ENCODE peak calls at places on chromosomes 13 and 19, in nine cellular contexts. T is AG09309; B is effector memory CD4-positive, alpha-beta T cell; Q is foreskin fibroblast; K is transverse colon; L is body of pancreas; G is dorsolateral prefrontal cortex; U is ascending aorta; X is neuronal stem cell. S is an unnamed sample.

GRCh38 chr19:29583196-29584006 is 22.7 kb upstream of the POP4 start:
- DNase-seq in G (no peak), Q (no peak), B (no peak), X (no peak), T (no peak), U (no peak), L (no peak), K (no peak), S (no peak)

GRCh38 chr13:78787189-78787588 is 128.2 kb upstream of the OBI1 start:
- DNase-seq in K (no peak), X (no peak), L (no peak), B (no peak), Q (no peak), U (no peak), G (no peak), T (no peak), S (no peak)

GRCh38 chr13:80132741-80133601 is 208.0 kb downstream of the SPRY2 start:
- DNase-seq in T (no peak), Q (peak; percentile 64), X (no peak), G (peak; percentile 52), B (no peak), K (peak; percentile 77), L (peak; percentile 64), U (peak; percentile 86), S (peak; percentile 45)

GRCh38 chr19:2150794-2151338 is 500 bp downstream of the AP3D1 start:
- DNase-seq in K (peak; percentile 35), X (no peak), L (peak; percentile 32), G (no peak), T (no peak), U (no peak), B (no peak), Q (no peak), S (no peak)

GRCh38 chr19:33703821-33704220 is 82.1 kb downstream of the CHST8 start:
- DNase-seq in U (no peak), Q (no peak), B (no peak), K (no peak), L (no peak), G (no peak), X (no peak), T (no peak), S (no peak)

GRCh38 chr19:10027158-10027997 is 14.1 kb downstream of the RDH8 start:
- DNase-seq in X (peak; percentile 91), L (peak; percentile 98), K (peak; percentile 97), B (peak; percentile 74), G (peak; percentile 93), Q (peak; percentile 89), T (peak; percentile 72), U (peak; percentile 95), S (peak; percentile 83)

GRCh38 chr19:2477141-2477710 is 1.3 kb downstream of the GADD45B start:
- DNase-seq in X (no peak), L (peak; percentile 61), G (no peak), T (no peak), K (peak; percentile 73), Q (no peak), B (peak; percentile 20), U (peak; percentile 81), S (no peak)

GRCh38 chr19:341386-342127 is 3.0 kb downstream of the MIER2 start:
- DNase-seq in T (no peak), G (no peak), U (no peak), L (no peak), X (no peak), B (no peak), K (no peak), Q (no peak), S (no peak)

GRCh38 chr19:5913739-5914357 is at the start of gene CAPS:
- DNase-seq in G (no peak), Q (peak; percentile 63), U (peak; percentile 77), X (no peak), L (peak; percentile 84), K (peak; percentile 78), T (peak; percentile 53), B (no peak), S (no peak)

GRCh38 chr19:58229255-58229639 is 533 bp downstream of the ZNF544 start:
- DNase-seq in T (no peak), L (no peak), U (no peak), K (no peak), Q (peak; percentile 24), G (no peak), X (no peak), B (no peak), S (peak; percentile 3)

GRCh38 chr19:23075031-23075733 is 41.6 kb upstream of the ZNF730 start:
- DNase-seq in L (peak; percentile 46), G (peak; percentile 17), B (no peak), Q (peak; percentile 40), T (peak; percentile 16), X (peak; percentile 81), K (peak; percentile 19), U (peak; percentile 70), S (peak; percentile 33)

GRCh38 chr13:76522083-76522755 is 364.0 kb downstream of the KCTD12 start:
- DNase-seq in U (no peak), Q (no peak), L (no peak), X (no peak), T (no peak), K (no peak), G (no peak), B (no peak), S (no peak)

GRCh38 chr13:46687810-46688209 is 109.2 kb downstream of the ESD start:
- DNase-seq in X (no peak), Q (no peak), L (peak; percentile 26), G (no peak), T (no peak), K (no peak), B (no peak), U (no peak), S (no peak)

GRCh38 chr19:1837625-1838105 is 10.6 kb downstream of the REXO1 start:
- DNase-seq in B (peak; percentile 48), G (no peak), U (no peak), X (no peak), L (peak; percentile 46), T (no peak), K (peak; percentile 72), Q (no peak), S (no peak)

DNA sequence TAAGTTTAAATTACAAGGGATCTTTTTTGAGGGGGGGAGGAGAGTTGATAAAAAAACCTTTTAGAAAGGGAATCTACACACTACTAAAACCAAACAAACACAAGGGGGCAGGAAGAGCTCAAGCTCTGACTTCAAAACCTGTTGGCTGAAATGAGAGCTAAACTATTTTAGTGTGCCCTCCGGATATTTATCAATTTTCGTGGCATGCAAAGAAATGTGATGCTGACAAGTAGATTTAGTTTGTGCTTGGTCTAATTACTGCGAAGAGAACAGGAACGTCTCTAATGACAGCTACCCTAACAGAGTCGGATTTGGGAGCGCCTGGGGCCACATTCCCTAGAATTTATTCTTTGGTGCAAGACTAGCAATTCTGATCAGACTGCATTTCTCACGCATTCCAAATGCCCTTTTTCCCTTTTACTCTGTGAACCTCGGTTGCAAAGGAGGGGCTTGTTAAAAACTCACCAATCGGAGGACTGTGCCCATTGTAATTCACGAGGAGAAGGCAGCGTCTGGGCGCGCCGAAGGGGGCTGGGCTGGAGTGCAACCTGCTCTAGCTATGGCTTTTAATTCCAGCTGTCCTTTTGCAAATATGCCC is 804 bp upstream of the FREM2 start:
- DNase-seq in K (no peak), L (peak; percentile 49), B (no peak), Q (no peak), T (no peak), U (no peak), X (peak; percentile 56), G (no peak), S (no peak)
- H3K4me3 ChIP-seq in K (peak overlapping the region; percentile 35), L (peak overlapping the region; percentile 8), B (no peak overlapping the region), Q (no peak overlapping the region), T (no peak overlapping the region), U (peak overlapping the region; percentile 59), X (peak overlapping the region; percentile 64), G (peak overlapping the region; percentile 59), S (peak overlapping the region; percentile 25)

DNA sequence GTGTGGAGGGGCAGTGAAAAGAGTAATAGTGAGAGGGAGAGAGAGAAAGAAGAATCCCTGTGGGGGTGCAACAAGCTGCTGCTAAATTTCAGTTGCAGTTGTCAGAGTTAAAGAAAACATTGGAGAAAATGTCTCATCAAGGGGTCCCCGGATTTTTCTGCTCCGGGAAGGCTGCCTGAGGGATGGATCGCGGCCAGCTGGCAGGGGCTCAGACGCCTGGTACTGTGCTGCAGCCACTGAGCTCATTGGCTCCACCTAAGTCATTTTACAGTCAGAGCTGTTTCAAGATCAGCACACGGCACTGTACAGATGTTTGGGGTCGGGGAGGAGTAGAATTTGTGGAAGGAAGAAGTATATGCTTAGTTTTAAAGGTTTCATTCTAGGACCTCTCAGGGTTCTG is 106.2 kb downstream of the SHISA2 start:
- DNase-seq in K (no peak), B (no peak), L (peak; percentile 13), U (no peak), G (no peak), T (no peak), Q (no peak), X (no peak), S (peak; percentile 42)
- H3K4me3 ChIP-seq in K (no peak overlapping the region), B (no peak overlapping the region), L (no peak overlapping the region), U (no peak overlapping the region), G (no peak overlapping the region), T (no peak overlapping the region), Q (no peak overlapping the region), X (no peak overlapping the region), S (no peak overlapping the region)

GRCh38 chr19:49807888-49808675 is 5.0 kb downstream of the FUZ start:
- DNase-seq in X (no peak), Q (no peak), L (no peak), T (no peak), G (no peak), U (peak; percentile 63), K (no peak), B (no peak), S (no peak)

GRCh38 chr19:49809155-49809986 is 3.7 kb downstream of the FUZ start:
- DNase-seq in Q (no peak), K (peak; percentile 66), G (peak; percentile 69), L (peak; percentile 72), T (no peak), U (peak; percentile 80), X (no peak), B (peak; percentile 32), S (no peak)

GRCh38 chr19:49808762-49809154 is 4.3 kb downstream of the FUZ start:
- DNase-seq in B (peak; percentile 81), K (peak; percentile 95), U (peak; percentile 96), Q (peak; percentile 69), G (peak; percentile 91), L (peak; percentile 98), T (peak; percentile 24), X (peak; percentile 94), S (peak; percentile 52)

GRCh38 chr19:49811328-49811727 is 1.8 kb downstream of the FUZ start:
- DNase-seq in K (no peak), T (no peak), U (no peak), Q (no peak), X (no peak), B (no peak), G (no peak), L (no peak), S (no peak)

DNA sequence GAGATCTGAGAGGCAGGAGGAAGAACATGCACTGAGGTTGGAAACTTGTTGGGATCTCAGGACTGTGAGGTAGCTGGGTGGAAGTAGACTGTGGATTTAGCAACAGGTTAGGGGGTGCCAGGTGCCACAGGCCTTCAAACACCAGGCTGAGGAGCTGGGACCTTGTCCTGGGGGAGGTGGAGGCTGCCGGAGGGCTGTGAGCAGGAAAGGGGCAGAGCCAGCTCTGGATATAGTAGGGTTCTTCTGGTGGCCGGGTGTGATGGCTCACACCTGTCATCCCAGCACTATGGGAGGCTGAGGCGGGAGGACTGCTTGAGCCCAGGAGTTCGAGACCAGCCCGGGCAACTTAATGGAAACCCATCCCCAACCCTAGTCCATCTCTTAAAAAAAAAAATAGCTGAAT is 3.1 kb downstream of the FUZ start:
- DNase-seq in T (no peak), Q (no peak), K (no peak), G (no peak), B (no peak), X (no peak), U (no peak), L (no peak), S (no peak)
- H3K4me3 ChIP-seq in T (no peak overlapping the region), Q (peak overlapping the region; percentile 80), K (no peak overlapping the region), G (peak overlapping the region; percentile 72), B (peak overlapping the region; percentile 54), X (no peak overlapping the region), U (peak overlapping the region; percentile 71), L (no peak overlapping the region), S (no peak overlapping the region)

GRCh38 chr19:56834564-56835375 is 5.8 kb downstream of the PEG3 start:
- DNase-seq in G (no peak), U (no peak), B (no peak), Q (no peak), X (no peak), T (no peak), K (no peak), L (no peak), S (no peak)
- H3K4me3 ChIP-seq in G (no peak overlapping the region), U (no peak overlapping the region), B (no peak overlapping the region), Q (no peak overlapping the region), X (no peak overlapping the region), T (no peak overlapping the region), K (no peak overlapping the region), L (no peak overlapping the region), S (no peak overlapping the region)